ENCODE peak calls at places on chromosome 18, in seven cellular contexts. E is stimulated activated CD4-positive, alpha-beta T cell treated with anti-CD3 and anti-CD28 coated beads, Interleukin-15, amount 100 ng/mL, for 24 hours; I is pancreas; U is kidney tubule cell; L is AG20443; K is NB4; Q is iPS DF 6.9. V is an unnamed sample.

GRCh38 chr18:55485666-55486065 is 102.3 kb downstream of the TCF4 start:
- DNase-seq in Q (no peak), K (no peak), U (no peak), E (no peak), L (peak), I (no peak), V (no peak)

GRCh38 chr18:48918660-48919415 is 31.9 kb downstream of the SMAD7 start:
- DNase-seq in K (no peak), U (peak), E (no peak), Q (no peak), L (no peak), I (no peak), V (no peak)

GRCh38 chr18:37476182-37476581 is 89.4 kb downstream of the CELF4 start:
- DNase-seq in U (peak), I (no peak), E (peak), L (peak), K (peak), Q (no peak), V (peak)

GRCh38 chr18:21820035-21820810 is 79.6 kb downstream of the MIB1 start:
- DNase-seq in I (no peak), K (peak), E (no peak), U (peak), Q (no peak), L (peak), V (peak)

GRCh38 chr18:63545094-63545493 is 2.9 kb downstream of the SERPINB12 start:
- DNase-seq in U (no peak), K (no peak), L (no peak), Q (no peak), I (no peak), E (no peak), V (no peak)

GRCh38 chr18:21912339-21913239 is 172.0 kb downstream of the MIB1 start:
- DNase-seq in I (no peak), K (no peak), Q (no peak), L (no peak), E (no peak), U (no peak), V (no peak)

GRCh38 chr18:37548679-37549289 is 16.8 kb downstream of the CELF4 start:
- DNase-seq in I (no peak), L (no peak), E (no peak), K (no peak), U (no peak), Q (no peak), V (no peak)

GRCh38 chr18:26190506-26190905 is 35.7 kb upstream of the TAF4B start:
- DNase-seq in Q (no peak), E (peak), I (no peak), K (no peak), L (no peak), U (peak), V (no peak)

GRCh38 chr18:65990944-65991708 is 240.3 kb downstream of the CDH7 start:
- DNase-seq in K (no peak), I (no peak), L (no peak), U (no peak), Q (no peak), E (no peak), V (no peak)

GRCh38 chr18:62399781-62400308 is 74.7 kb downstream of the TNFRSF11A start:
- DNase-seq in Q (peak), I (no peak), U (peak), K (peak), E (no peak), L (peak), V (no peak)

GRCh38 chr18:5630057-5630765 is 86.4 kb upstream of the EPB41L3 start:
- DNase-seq in U (peak), I (peak), Q (no peak), E (peak), L (peak), K (no peak), V (no peak)

GRCh38 chr18:63099848-63100625 is 219.5 kb downstream of the BCL2 start:
- DNase-seq in E (no peak), K (peak), L (no peak), Q (no peak), I (peak), U (peak), V (peak)

GRCh38 chr18:76405280-76405679 is 89.8 kb downstream of the ZNF516 start:
- DNase-seq in Q (no peak), L (no peak), U (no peak), I (no peak), E (no peak), K (no peak), V (no peak)

GRCh38 chr18:69495841-69496533 is 95.3 kb downstream of the DOK6 start:
- DNase-seq in U (no peak), I (no peak), K (no peak), L (no peak), Q (no peak), E (no peak), V (no peak)

GRCh38 chr18:76259012-76259568 is 236.0 kb downstream of the ZNF516 start:
- DNase-seq in U (no peak), E (no peak), K (no peak), L (no peak), I (no peak), Q (no peak), V (no peak)

GRCh38 chr18:33210575-33211189 is 229.8 kb downstream of the CCDC178 start:
- DNase-seq in Q (no peak), L (peak), I (no peak), U (peak), K (peak), E (no peak), V (peak)

GRCh38 chr18:26813043-26813442 is 52.5 kb downstream of the AQP4 start:
- DNase-seq in E (no peak), U (peak), K (peak), L (no peak), Q (peak), I (peak), V (peak)

GRCh38 chr18:77133920-77134496 is 1.4 kb upstream of the MBP start:
- DNase-seq in K (peak), U (no peak), I (no peak), E (peak), L (peak), Q (no peak), V (peak)

GRCh38 chr18:7084766-7085080 is 32.9 kb downstream of the LAMA1 start:
- DNase-seq in Q (no peak), L (peak), U (peak), I (no peak), E (no peak), K (no peak), V (no peak)

GRCh38 chr18:74294526-74294925 is 2.8 kb upstream of the CYB5A start:
- DNase-seq in I (no peak), Q (no peak), K (no peak), E (no peak), L (no peak), U (no peak), V (no peak)

V was measured in Jurkat, Clone E6-1.